ENCODE peak calls at places on chromosome 20, in four cellular contexts. S is HCT116, V is HepG2, X is K562. N is an unnamed sample.

GRCh38 chr20:52047811-52048302 is 143.7 kb downstream of the ZFP64 start:
- DNase-seq in S (no peak), V (no peak), X (no peak), N (no peak)

GRCh38 chr20:64161595-64162238 is 2.5 kb upstream of the MYT1 start:
- DNase-seq in S (no peak), V (peak; percentile 68), X (peak; percentile 76), N (no peak)

GRCh38 chr20:60486345-60486744 is 528.1 kb downstream of the CDH26 start:
- DNase-seq in S (no peak), V (no peak), X (no peak), N (no peak)

GRCh38 chr20:60800185-60800584 is 451.9 kb upstream of the CDH4 start:
- DNase-seq in S (no peak), V (no peak), X (no peak), N (no peak)

GRCh38 chr20:38554986-38555385 is 26.0 kb upstream of the ADIG start:
- DNase-seq in S (no peak), V (no peak), X (no peak), N (no peak)

GRCh38 chr20:15889073-15889923 is 684.0 kb downstream of the KIF16B start:
- DNase-seq in S (no peak), V (no peak), X (no peak), N (no peak)

GRCh38 chr20:64247970-64248841 is 7.3 kb upstream of the PCMTD2 start:
- DNase-seq in S (no peak), V (no peak), X (peak; percentile 36), N (no peak)

GRCh38 chr20:12965212-12965879 is 43.4 kb upstream of the SPTLC3 start:
- DNase-seq in S (no peak), V (no peak), X (no peak), N (no peak)

GRCh38 chr20:36688630-36689029 is 42.6 kb upstream of the SLA2 start:
- DNase-seq in S (no peak), V (no peak), X (no peak), N (no peak)

GRCh38 chr20:47348539-47349142 is 7.9 kb downstream of the ZMYND8 start:
- DNase-seq in S (no peak), V (no peak), X (no peak), N (no peak)

GRCh38 chr20:63980317-63980805 is 571 bp upstream of the PRPF6 start:
- DNase-seq in S (no peak), V (peak; percentile 50), X (no peak), N (no peak)

GRCh38 chr20:36893801-36894200 is 17.9 kb downstream of the TLDC2 start:
- DNase-seq in S (no peak), V (no peak), X (no peak), N (no peak)

GRCh38 chr20:31740208-31740607 is 1.1 kb downstream of the TPX2 start:
- DNase-seq in S (no peak), V (no peak), X (peak; percentile 51), N (no peak)

GRCh38 chr20:23129891-23130621 is 43.9 kb upstream of the CD93 start:
- DNase-seq in S (no peak), V (no peak), X (no peak), N (no peak)

GRCh38 chr20:2752631-2753455 is 47.6 kb downstream of the CPXM1 start:
- DNase-seq in S (peak; percentile 31), V (peak; percentile 58), X (peak; percentile 63), N (no peak)

GRCh38 chr20:24735263-24735662 is 213.8 kb upstream of the CST7 start:
- DNase-seq in S (no peak), V (no peak), X (no peak), N (no peak)

GRCh38 chr20:41078329-41078728 is 49.7 kb downstream of the TOP1 start:
- DNase-seq in S (no peak), V (peak; percentile 77), X (peak; percentile 24), N (no peak)

GRCh38 chr20:33474097-33474846 is 15.6 kb upstream of the CBFA2T2 start:
- DNase-seq in S (no peak), V (peak; percentile 71), X (no peak), N (no peak)

GRCh38 chr20:33475381-33476160 is 14.3 kb upstream of the CBFA2T2 start:
- DNase-seq in S (no peak), V (no peak), X (no peak), N (no peak)

GRCh38 chr20:33480071-33480470 is 9.8 kb upstream of the CBFA2T2 start:
- DNase-seq in S (no peak), V (no peak), X (no peak), N (no peak)

GRCh38 chr20:33474963-33475362 is 14.9 kb upstream of the CBFA2T2 start:
- DNase-seq in S (no peak), V (no peak), X (no peak), N (no peak)

DNA sequence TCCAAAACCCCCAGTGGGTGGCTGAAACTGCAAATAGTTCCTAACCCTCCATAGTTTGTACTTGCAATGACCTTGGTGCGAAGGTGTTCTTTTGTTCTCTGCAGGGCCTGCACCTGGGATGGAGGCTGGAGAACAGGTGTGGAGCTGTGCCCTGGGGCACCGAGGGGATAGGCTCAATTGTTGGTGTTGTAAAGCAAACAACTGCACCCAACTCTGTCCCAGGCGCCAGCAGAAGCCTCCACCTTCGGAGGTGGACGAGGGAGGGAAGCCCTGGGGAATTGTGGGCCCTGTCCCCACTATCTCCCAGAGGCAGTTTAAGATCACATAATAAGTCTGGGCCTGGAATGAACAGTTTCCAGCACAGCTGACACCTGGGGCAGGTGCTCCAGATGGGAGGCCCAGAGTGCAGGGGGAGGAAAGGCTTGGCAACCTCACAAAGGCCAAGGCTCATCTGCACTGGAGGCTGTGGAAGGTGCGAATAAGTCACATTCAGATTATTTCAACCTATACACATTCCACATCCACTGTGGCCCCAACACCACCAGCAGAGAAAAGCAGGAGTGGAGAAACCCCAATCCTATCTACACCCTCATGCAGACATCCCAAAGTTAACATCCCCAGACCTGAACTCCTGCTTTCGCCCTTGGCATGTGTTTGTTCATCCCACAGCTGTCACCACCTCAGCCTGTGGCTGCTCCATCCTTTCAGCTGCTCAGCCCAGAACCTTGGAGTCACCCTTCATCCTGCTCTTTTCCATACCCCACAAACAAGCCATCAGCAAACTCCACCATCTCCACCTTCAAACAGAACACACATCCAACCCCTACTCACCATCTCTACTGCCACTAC is 12.3 kb upstream of the CBFA2T2 start:
- DNase-seq in S (no peak), V (no peak), X (no peak), N (no peak)
- H3K4me1 ChIP-seq in S (no peaks in the 10 kb centered on the region), V (peaks cover 54% of the 10 kb centered on the region), X (peaks cover 2% of the 10 kb centered on the region), N (no peaks in the 10 kb centered on the region)

GRCh38 chr20:50331469-50332251 is 141.0 kb downstream of the CEBPB start:
- DNase-seq in S (no peak), V (peak; percentile 83), X (no peak), N (no peak)

GRCh38 chr20:50329981-50330503 is 139.4 kb downstream of the CEBPB start:
- DNase-seq in S (no peak), V (no peak), X (no peak), N (no peak)

GRCh38 chr20:50328996-50329898 is 138.6 kb downstream of the CEBPB start:
- DNase-seq in S (no peak), V (peak; percentile 71), X (no peak), N (no peak)

GRCh38 chr20:50332491-50332980 is 141.9 kb downstream of the CEBPB start:
- DNase-seq in S (no peak), V (no peak), X (no peak), N (no peak)

DNA sequence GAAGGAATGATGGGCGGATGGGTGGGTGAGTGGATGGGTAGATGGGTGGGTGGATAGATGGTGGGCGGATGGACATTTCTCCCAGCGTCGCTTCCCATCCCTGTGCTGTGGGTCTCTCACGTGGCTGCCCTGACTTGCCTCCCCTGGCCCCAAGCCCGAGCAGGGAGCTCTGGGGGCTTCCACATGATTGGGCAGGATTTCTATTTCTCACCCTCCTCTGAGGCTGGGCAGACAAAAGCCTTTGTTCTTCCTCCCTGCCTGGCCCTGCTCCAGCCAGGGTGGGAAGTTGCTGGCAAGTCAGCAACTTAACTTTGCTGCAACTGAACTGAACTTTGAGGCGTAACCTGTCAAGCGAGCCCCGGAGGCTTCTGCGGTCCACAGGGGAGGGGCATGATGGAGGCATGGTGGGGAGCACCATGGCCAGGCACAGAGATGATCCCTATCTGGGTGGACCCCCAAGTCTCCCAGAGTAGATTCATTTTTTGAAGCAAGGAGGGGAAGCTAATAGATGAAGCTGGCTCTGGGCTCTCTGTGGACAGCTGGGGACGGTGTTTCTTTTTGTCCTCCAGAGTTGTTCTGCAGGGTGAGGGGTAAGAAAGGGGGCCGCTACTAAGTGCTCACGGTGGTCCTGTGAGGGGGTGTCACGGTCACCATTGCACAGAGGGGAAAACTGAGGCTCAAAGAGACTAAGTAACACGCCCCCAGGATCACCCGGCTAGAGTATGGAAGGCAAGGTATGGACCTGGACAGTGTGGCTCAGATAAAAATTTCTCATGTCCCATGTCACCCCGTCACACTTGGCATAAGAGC is 140.1 kb downstream of the CEBPB start:
- DNase-seq in S (no peak), V (peak; percentile 79), X (no peak), N (no peak)
- TF ChIP-seq TCF7L2 in S (no peak), V (no peak), X (no peak), N (no peak)

GRCh38 chr20:6028795-6029194 is 25.1 kb downstream of the LRRN4 start:
- DNase-seq in S (no peak), V (no peak), X (no peak), N (no peak)
- H3K4me1 ChIP-seq in S (no peaks in the 10 kb centered on the region), V (peaks cover 5% of the 10 kb centered on the region), X (peaks cover 9% of the 10 kb centered on the region), N (no peaks in the 10 kb centered on the region)

GRCh38 chr20:58753267-58753928 is 60.8 kb downstream of the NPEPL1 start:
- DNase-seq in S (no peak), V (no peak), X (no peak), N (no peak)
- TF ChIP-seq TCF7L2 in S (no peak), V (no peak), X (no peak), N (no peak)

GRCh38 chr20:58407966-58408557 is 19.0 kb downstream of the VAPB start:
- DNase-seq in S (no peak), V (no peak), X (no peak), N (no peak)

GRCh38 chr20:58405504-58406291 is 16.7 kb downstream of the VAPB start:
- DNase-seq in S (no peak), V (no peak), X (no peak), N (no peak)

GRCh38 chr20:58408603-58409246 is 19.7 kb downstream of the VAPB start:
- DNase-seq in S (no peak), V (peak; percentile 88), X (no peak), N (no peak)

GRCh38 chr20:58406422-58407001 is 17.5 kb downstream of the VAPB start:
- DNase-seq in S (no peak), V (no peak), X (no peak), N (no peak)

GRCh38 chr20:58407201-58407873 is 18.3 kb downstream of the VAPB start:
- DNase-seq in S (no peak), V (no peak), X (no peak), N (no peak)
- H3K4me1 ChIP-seq in S (no peaks in the 10 kb centered on the region), V (peaks cover 75% of the 10 kb centered on the region), X (peaks cover 19% of the 10 kb centered on the region), N (peaks cover 4% of the 10 kb centered on the region)

DNA sequence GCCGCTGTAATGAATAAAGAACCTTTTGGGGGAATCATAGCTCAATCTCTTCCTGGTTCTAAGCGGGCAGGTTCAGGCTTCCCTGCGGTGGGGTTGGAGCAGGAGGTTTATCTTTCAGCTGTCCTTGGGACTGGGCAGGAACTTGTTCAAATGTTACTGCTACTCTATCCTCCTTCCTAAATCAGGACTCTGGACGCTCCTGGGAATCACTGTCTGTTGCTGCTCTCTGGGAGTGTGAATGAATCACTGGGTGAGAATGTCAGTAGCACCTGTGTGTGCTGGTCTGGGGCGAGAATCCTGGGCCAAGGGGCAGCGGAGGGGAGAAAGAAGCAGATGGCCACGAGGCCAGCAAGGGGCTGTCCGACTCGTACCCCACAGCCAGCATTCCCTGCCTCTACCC is 65.4 kb upstream of the ZNFX1 start:
- DNase-seq in S (no peak), V (no peak), X (no peak), N (no peak)
- TF ChIP-seq TCF7L2 in S (no peak), V (no peak), X (no peak), N (no peak)

GRCh38 chr20:10790013-10790412 is 116.2 kb upstream of the JAG1 start:
- DNase-seq in S (no peak), V (peak; percentile 49), X (no peak), N (no peak)
- H3K4me1 ChIP-seq in S (no peaks in the 10 kb centered on the region), V (peaks cover 16% of the 10 kb centered on the region), X (no peaks in the 10 kb centered on the region), N (no peaks in the 10 kb centered on the region)

N was measured in Panc1.